ENCODE peak calls at places on chromosomes 3 and 15, in four cellular contexts. P, L, X and Q are unnamed samples.

GRCh38 chr3:59143447-59143846 is 93.6 kb upstream of the CFAP20DC start:
- DNase-seq in X (peak; percentile 30), P (no peak), L (no peak), Q (no peak)

GRCh38 chr3:187084580-187084979 is 54.7 kb downstream of the RPL39L start:
- DNase-seq in L (no peak), X (no peak), P (no peak), Q (no peak)

GRCh38 chr3:169052465-169053302 is 610.8 kb downstream of the MECOM start:
- DNase-seq in L (peak; percentile 17), P (peak; percentile 20), X (peak; percentile 60), Q (no peak)

GRCh38 chr3:39501982-39502837 is 34.7 kb downstream of the MOBP start:
- DNase-seq in P (no peak), L (no peak), X (no peak), Q (no peak)

GRCh38 chr3:9012521-9012920 is 49.2 kb upstream of the RAD18 start:
- DNase-seq in P (no peak), L (no peak), X (peak; percentile 43), Q (no peak)

GRCh38 chr3:11167590-11167989 is 13.3 kb downstream of the HRH1 start:
- DNase-seq in L (no peak), P (no peak), X (no peak), Q (no peak)

GRCh38 chr3:28279770-28280169 is 38.4 kb downstream of the CMC1 start:
- DNase-seq in P (peak; percentile 13), L (no peak), X (no peak), Q (no peak)

GRCh38 chr3:141738636-141739363 is 702 bp downstream of the RNF7 start:
- DNase-seq in X (peak; percentile 31), P (peak; percentile 60), L (peak; percentile 59), Q (no peak)

GRCh38 chr15:63322541-63322940 is 45.1 kb downstream of the APH1B start:
- DNase-seq in L (peak; percentile 32), X (no peak), P (peak; percentile 38), Q (no peak)

GRCh38 chr3:45771166-45771775 is 25.1 kb downstream of the SLC6A20 start:
- DNase-seq in X (no peak), L (no peak), P (no peak), Q (no peak)

GRCh38 chr3:73624363-73625123 is at the start of gene PDZRN3:
- DNase-seq in P (peak; percentile 77), X (no peak), L (peak; percentile 84), Q (peak; percentile 57)

GRCh38 chr3:1087066-1087555 is 5.7 kb upstream of the CNTN6 start:
- DNase-seq in X (peak; percentile 7), P (peak; percentile 97), L (peak; percentile 95), Q (no peak)

GRCh38 chr3:14631687-14632444 is 19.7 kb upstream of the CCDC174 start:
- DNase-seq in X (peak; percentile 40), L (no peak), P (no peak), Q (no peak)

GRCh38 chr15:74783072-74783807 is 1.4 kb downstream of the CSK start:
- DNase-seq in L (no peak), X (no peak), P (peak; percentile 33), Q (no peak)

GRCh38 chr15:85331666-85332261 is 48.6 kb upstream of the AKAP13 start:
- DNase-seq in X (peak; percentile 62), L (no peak), P (no peak), Q (no peak)

GRCh38 chr3:96700322-96701315 is 113.8 kb upstream of the EPHA6 start:
- DNase-seq in X (peak; percentile 31), P (no peak), L (no peak), Q (no peak)
- TF ChIP-seq CTCF in X (peak; percentile 70), P (no peak), L (no peak), Q (peak; percentile 53)

GRCh38 chr3:134677196-134677986 is 26.6 kb upstream of the KY start:
- DNase-seq in X (peak; percentile 14), P (no peak), L (no peak), Q (no peak)
- TF ChIP-seq CTCF in X (peak; percentile 49), P (peak; percentile 15), L (peak; percentile 43), Q (peak; percentile 56)

DNA sequence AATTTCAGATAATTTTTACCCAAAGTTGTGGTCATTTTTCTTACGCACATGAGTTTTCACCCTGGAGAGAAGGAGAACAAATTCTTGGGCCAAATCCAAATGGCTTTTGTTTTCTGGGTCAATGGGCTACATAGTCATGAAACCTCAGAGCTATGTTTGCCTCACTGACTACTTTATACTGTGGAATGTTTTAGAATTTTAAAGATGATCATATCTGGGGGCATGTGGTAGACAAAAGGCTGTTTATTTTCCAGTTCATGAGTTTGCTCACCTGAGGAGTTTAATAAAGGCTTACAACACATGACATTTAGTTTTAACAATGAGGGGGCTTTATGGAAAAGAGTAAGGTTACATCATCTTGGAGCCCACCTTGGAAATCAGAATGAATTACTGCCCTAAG is 465.9 kb downstream of the EDEM1 start:
- DNase-seq in P (no peak), L (no peak), X (no peak), Q (no peak)
- TF ChIP-seq CTCF in P (no peak), L (no peak), X (no peak), Q (no peak)

GRCh38 chr3:65210026-65210814 is 522.4 kb upstream of the ADAMTS9 start:
- DNase-seq in L (no peak), X (no peak), P (no peak), Q (no peak)
- TF ChIP-seq CTCF in L (no peak), X (no peak), P (no peak), Q (no peak)

DNA sequence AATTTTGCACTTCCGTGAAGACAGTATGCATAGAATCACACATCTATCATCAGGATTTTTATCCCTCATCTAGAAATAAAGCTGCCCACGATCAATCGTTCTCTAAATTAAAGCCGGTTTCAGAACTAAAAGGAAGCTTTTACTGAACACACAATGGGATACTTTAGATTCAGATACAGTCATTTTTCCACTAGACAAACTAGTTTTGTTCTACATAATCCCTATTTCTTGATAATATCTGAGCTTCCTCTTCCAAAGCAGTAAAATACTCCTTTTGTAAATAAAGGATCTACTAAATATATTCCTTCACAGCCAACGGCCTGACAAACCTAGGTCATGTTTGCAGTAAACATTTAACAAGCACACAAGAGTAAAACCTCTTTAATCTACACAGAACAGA is 2.0 kb upstream of the GANC start:
- DNase-seq in P (no peak), X (peak; percentile 64), L (no peak), Q (no peak)
- TF ChIP-seq CTCF in P (no peak), X (no peak), L (no peak), Q (no peak)

DNA sequence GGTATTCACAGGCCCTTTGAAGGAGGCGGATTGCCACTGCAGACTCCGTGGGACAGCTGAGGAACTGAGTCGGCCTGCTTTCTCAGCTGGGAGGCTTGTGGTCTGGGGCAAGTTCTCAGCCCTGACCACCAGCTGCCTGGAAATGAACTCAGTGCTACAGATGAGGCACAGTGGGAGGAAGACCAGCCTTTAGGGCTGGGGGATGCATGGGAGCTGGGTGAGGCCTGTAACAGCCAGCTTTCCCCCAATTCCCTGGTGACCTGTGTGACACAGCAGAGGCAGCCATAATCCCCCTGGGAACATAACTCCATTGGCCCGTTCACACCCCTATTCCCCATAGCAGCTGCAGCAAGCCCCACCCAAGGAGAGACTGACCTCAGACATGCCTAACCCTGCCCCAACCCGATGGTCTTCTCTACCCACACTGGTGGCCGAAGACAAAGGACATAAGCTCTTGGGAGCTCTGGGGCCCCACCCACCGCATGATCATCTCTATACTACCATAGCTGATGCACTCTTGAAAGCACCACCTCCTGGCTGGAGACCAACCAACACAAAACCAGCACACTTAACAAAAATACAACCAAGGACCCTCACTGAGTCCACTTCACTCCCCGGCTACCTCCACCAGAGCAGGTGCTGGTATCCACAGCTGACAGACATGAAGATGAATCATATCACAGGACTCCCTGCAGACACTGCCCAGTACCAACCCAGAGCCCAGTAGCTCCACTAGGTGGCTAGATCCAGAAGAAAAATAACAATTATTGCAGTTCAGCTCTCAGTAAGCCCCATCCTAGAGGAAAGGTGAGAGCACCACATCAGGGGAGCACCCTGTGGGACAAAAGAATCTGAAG is 24.9 kb downstream of the ZMAT3 start:
- DNase-seq in X (no peak), L (no peak), P (peak; percentile 65), Q (no peak)
- TF ChIP-seq CTCF in X (no peak), L (no peak), P (no peak), Q (no peak)

DNA sequence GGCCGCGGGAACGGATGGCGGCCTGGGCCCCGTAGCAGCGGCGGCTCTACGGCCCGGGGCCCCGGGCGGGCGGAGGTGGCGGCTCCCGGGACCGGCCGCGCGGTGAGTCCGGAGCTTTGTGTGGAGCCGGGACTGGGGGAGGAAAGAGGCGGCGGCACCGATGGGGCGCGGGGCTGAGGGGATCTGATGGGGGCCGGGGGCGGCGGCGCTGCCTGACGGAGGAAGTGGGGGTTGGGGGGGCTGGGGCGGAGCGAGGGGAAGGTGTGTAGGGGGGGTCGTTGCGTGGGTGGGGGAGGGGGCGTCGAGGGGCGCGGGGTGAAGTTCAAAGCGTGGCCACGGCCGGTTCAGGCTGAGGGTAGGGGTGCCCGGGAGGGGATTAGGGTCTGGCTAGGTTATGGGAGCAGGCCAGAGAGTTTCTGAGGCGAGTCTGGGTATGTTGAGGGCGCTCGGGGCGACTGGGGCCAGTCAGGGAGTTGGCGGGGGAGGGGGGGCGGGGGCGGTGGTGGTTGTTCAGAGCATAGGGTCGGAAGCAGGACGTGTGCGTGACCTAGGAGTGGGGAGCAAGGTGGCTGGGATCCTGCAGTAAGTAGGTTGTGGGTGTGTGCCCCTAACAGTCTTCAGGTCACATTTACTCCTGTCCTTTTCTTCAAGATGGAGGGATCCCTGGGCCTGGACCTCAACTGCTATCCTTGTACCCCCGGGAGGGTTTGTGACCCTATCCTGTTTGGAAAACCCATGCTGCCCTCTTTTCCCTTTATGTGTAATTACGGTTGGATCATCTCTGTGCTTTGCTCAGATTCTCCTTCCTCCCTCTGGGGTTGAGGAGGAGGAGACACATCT is 579 bp downstream of the ZNF609 start:
- DNase-seq in L (peak; percentile 79), X (peak; percentile 65), P (peak; percentile 79), Q (no peak)
- TF ChIP-seq CTCF in L (peak; percentile 22), X (no peak), P (no peak), Q (no peak)